ENCODE peak calls at places on chromosome 10, in eight cellular contexts. G, M, Q, D, C, L, I and V are unnamed samples.

GRCh38 chr10:121484401-121484800 is 113.8 kb downstream of the FGFR2 start:
- DNase-seq in G (no peak), M (no peak), Q (no peak), D (no peak), C (no peak), L (no peak), I (no peak), V (no peak)

GRCh38 chr10:75624632-75625031 is 193.2 kb downstream of the LRMDA start:
- DNase-seq in G (no peak), M (no peak), Q (no peak), D (no peak), C (no peak), L (no peak), I (no peak), V (no peak)

GRCh38 chr10:62724465-62724864 is 80.1 kb upstream of the ADO start:
- DNase-seq in G (no peak), M (no peak), Q (no peak), D (no peak), C (no peak), L (no peak), I (no peak), V (no peak)

GRCh38 chr10:44030132-44030531 is 354.8 kb downstream of the CXCL12 start:
- DNase-seq in G (no peak), M (no peak), Q (peak), D (no peak), C (no peak), L (no peak), I (no peak), V (peak)

GRCh38 chr10:17586741-17587720 is 30.1 kb downstream of the HACD1 start:
- DNase-seq in G (no peak), M (peak), Q (no peak), D (peak), C (peak), L (no peak), I (no peak), V (peak)

GRCh38 chr10:123870260-123870659 is 21.3 kb downstream of the CPXM2 start:
- DNase-seq in G (no peak), M (peak), Q (no peak), D (peak), C (no peak), L (no peak), I (no peak), V (no peak)

GRCh38 chr10:22753786-22754185 is 39.4 kb upstream of the PIP4K2A start:
- DNase-seq in G (no peak), M (no peak), Q (no peak), D (no peak), C (no peak), L (no peak), I (no peak), V (no peak)

GRCh38 chr10:62130948-62131347 is 137.7 kb downstream of the RTKN2 start:
- DNase-seq in G (peak), M (peak), Q (no peak), D (no peak), C (peak), L (no peak), I (no peak), V (no peak)

GRCh38 chr10:77592510-77592909 is 45.1 kb downstream of the KCNMA1 start:
- DNase-seq in G (no peak), M (no peak), Q (no peak), D (no peak), C (no peak), L (no peak), I (no peak), V (no peak)

GRCh38 chr10:119247550-119247894 is 40.2 kb downstream of the GRK5 start:
- DNase-seq in G (no peak), M (no peak), Q (no peak), D (no peak), C (no peak), L (no peak), I (no peak), V (no peak)

GRCh38 chr10:43137701-43137970 is 609 bp upstream of the CSGALNACT2 start:
- DNase-seq in G (peak), M (peak), Q (peak), D (peak), C (peak), L (peak), I (no peak), V (peak)

GRCh38 chr10:15725603-15726002 is 5.9 kb upstream of the ITGA8 start:
- DNase-seq in G (peak), M (peak), Q (no peak), D (peak), C (peak), L (no peak), I (peak), V (peak)

GRCh38 chr10:30529373-30529998 is 95.5 kb downstream of the MAP3K8 start:
- DNase-seq in G (no peak), M (no peak), Q (peak), D (no peak), C (no peak), L (peak), I (peak), V (peak)